ENCODE peak calls at places on chromosomes 6 and 20, in five cellular contexts. One of them, this sample, is unnamed.

GRCh38 chr20:13325033-13325432 is 104.0 kb downstream of the ISM1 start:
- DNase-seq in activated T-cell treated with anti-CD3 and anti-CD28 coated beads, Interleukin-2, amount 50 U/mL, for 72 hours: no peak
- DNase-seq in HFFc6: peak
- DNase-seq in NCI-H2107: no peak
- DNase-seq in mesendoderm: peak
- DNase-seq in this sample: peak

GRCh38 chr6:4780360-4780812 is 4.2 kb downstream of the CDYL start:
- DNase-seq in NCI-H2107: no peak
- DNase-seq in HFFc6: peak
- DNase-seq in mesendoderm: peak
- DNase-seq in activated T-cell treated with anti-CD3 and anti-CD28 coated beads, Interleukin-2, amount 50 U/mL, for 72 hours: no peak
- DNase-seq in this sample: peak

GRCh38 chr20:13995086-13995665 is at the start of gene MACROD2:
- DNase-seq in HFFc6: peak
- DNase-seq in NCI-H2107: peak
- DNase-seq in mesendoderm: peak
- DNase-seq in activated T-cell treated with anti-CD3 and anti-CD28 coated beads, Interleukin-2, amount 50 U/mL, for 72 hours: peak
- DNase-seq in this sample: peak

GRCh38 chr6:148328876-148329567 is 13.6 kb upstream of the SASH1 start:
- DNase-seq in HFFc6: no peak
- DNase-seq in NCI-H2107: no peak
- DNase-seq in mesendoderm: no peak
- DNase-seq in activated T-cell treated with anti-CD3 and anti-CD28 coated beads, Interleukin-2, amount 50 U/mL, for 72 hours: no peak
- DNase-seq in this sample: no peak

GRCh38 chr6:45163952-45164766 is 164.0 kb upstream of the RUNX2 start:
- DNase-seq in mesendoderm: peak
- DNase-seq in activated T-cell treated with anti-CD3 and anti-CD28 coated beads, Interleukin-2, amount 50 U/mL, for 72 hours: peak
- DNase-seq in NCI-H2107: no peak
- DNase-seq in HFFc6: no peak
- DNase-seq in this sample: no peak

GRCh38 chr20:32013326-32013725 is 3.1 kb downstream of the CCM2L start:
- DNase-seq in HFFc6: no peak
- DNase-seq in NCI-H2107: no peak
- DNase-seq in mesendoderm: no peak
- DNase-seq in activated T-cell treated with anti-CD3 and anti-CD28 coated beads, Interleukin-2, amount 50 U/mL, for 72 hours: no peak
- DNase-seq in this sample: no peak

GRCh38 chr6:138546733-138547185 is 47.5 kb upstream of the NHSL1 start:
- DNase-seq in activated T-cell treated with anti-CD3 and anti-CD28 coated beads, Interleukin-2, amount 50 U/mL, for 72 hours: peak
- DNase-seq in HFFc6: no peak
- DNase-seq in NCI-H2107: no peak
- DNase-seq in mesendoderm: peak
- DNase-seq in this sample: no peak

GRCh38 chr20:53679597-53680309 is 86.1 kb upstream of the ZNF217 start:
- DNase-seq in NCI-H2107: no peak
- DNase-seq in HFFc6: no peak
- DNase-seq in activated T-cell treated with anti-CD3 and anti-CD28 coated beads, Interleukin-2, amount 50 U/mL, for 72 hours: no peak
- DNase-seq in mesendoderm: peak
- DNase-seq in this sample: no peak

GRCh38 chr20:39105551-39105950 is 143.4 kb downstream of the DHX35 start:
- DNase-seq in HFFc6: no peak
- DNase-seq in NCI-H2107: no peak
- DNase-seq in activated T-cell treated with anti-CD3 and anti-CD28 coated beads, Interleukin-2, amount 50 U/mL, for 72 hours: no peak
- DNase-seq in mesendoderm: no peak
- DNase-seq in this sample: no peak

GRCh38 chr6:31718294-31718693 is 3.1 kb downstream of the LY6G6D start:
- DNase-seq in mesendoderm: peak
- DNase-seq in HFFc6: no peak
- DNase-seq in NCI-H2107: no peak
- DNase-seq in activated T-cell treated with anti-CD3 and anti-CD28 coated beads, Interleukin-2, amount 50 U/mL, for 72 hours: no peak
- DNase-seq in this sample: no peak

GRCh38 chr6:135686784-135687301 is 164.7 kb upstream of the PDE7B start:
- DNase-seq in mesendoderm: no peak
- DNase-seq in HFFc6: no peak
- DNase-seq in NCI-H2107: no peak
- DNase-seq in activated T-cell treated with anti-CD3 and anti-CD28 coated beads, Interleukin-2, amount 50 U/mL, for 72 hours: no peak
- DNase-seq in this sample: peak

GRCh38 chr20:61569836-61570235 is 317.8 kb downstream of the CDH4 start:
- DNase-seq in HFFc6: no peak
- DNase-seq in activated T-cell treated with anti-CD3 and anti-CD28 coated beads, Interleukin-2, amount 50 U/mL, for 72 hours: no peak
- DNase-seq in mesendoderm: no peak
- DNase-seq in NCI-H2107: no peak
- DNase-seq in this sample: no peak

GRCh38 chr6:7697820-7698623 is 27.9 kb upstream of the BMP6 start:
- DNase-seq in mesendoderm: peak
- DNase-seq in HFFc6: peak
- DNase-seq in activated T-cell treated with anti-CD3 and anti-CD28 coated beads, Interleukin-2, amount 50 U/mL, for 72 hours: peak
- DNase-seq in NCI-H2107: no peak
- DNase-seq in this sample: peak

GRCh38 chr6:138403324-138403800 is 661 bp upstream of the HEBP2 start:
- DNase-seq in HFFc6: no peak
- DNase-seq in activated T-cell treated with anti-CD3 and anti-CD28 coated beads, Interleukin-2, amount 50 U/mL, for 72 hours: peak
- DNase-seq in mesendoderm: peak
- DNase-seq in NCI-H2107: peak
- DNase-seq in this sample: no peak

GRCh38 chr6:28269492-28269891 is 2.5 kb downstream of the ZSCAN26 start:
- DNase-seq in mesendoderm: peak
- DNase-seq in HFFc6: peak
- DNase-seq in NCI-H2107: no peak
- DNase-seq in activated T-cell treated with anti-CD3 and anti-CD28 coated beads, Interleukin-2, amount 50 U/mL, for 72 hours: no peak
- DNase-seq in this sample: peak

GRCh38 chr6:55397986-55398385 is 70.7 kb downstream of the GFRAL start:
- DNase-seq in HFFc6: no peak
- DNase-seq in mesendoderm: no peak
- DNase-seq in activated T-cell treated with anti-CD3 and anti-CD28 coated beads, Interleukin-2, amount 50 U/mL, for 72 hours: no peak
- DNase-seq in NCI-H2107: no peak
- DNase-seq in this sample: no peak

GRCh38 chr6:13794184-13794583 is 20.2 kb downstream of the MCUR1 start:
- DNase-seq in mesendoderm: peak
- DNase-seq in HFFc6: peak
- DNase-seq in NCI-H2107: no peak
- DNase-seq in activated T-cell treated with anti-CD3 and anti-CD28 coated beads, Interleukin-2, amount 50 U/mL, for 72 hours: peak
- DNase-seq in this sample: peak

GRCh38 chr6:167093922-167094432 is 28.9 kb upstream of the CCR6 start:
- DNase-seq in NCI-H2107: no peak
- DNase-seq in HFFc6: no peak
- DNase-seq in activated T-cell treated with anti-CD3 and anti-CD28 coated beads, Interleukin-2, amount 50 U/mL, for 72 hours: peak
- DNase-seq in mesendoderm: no peak
- DNase-seq in this sample: no peak

GRCh38 chr20:35125753-35126152 is 21.4 kb downstream of the EDEM2 start:
- DNase-seq in mesendoderm: no peak
- DNase-seq in NCI-H2107: no peak
- DNase-seq in activated T-cell treated with anti-CD3 and anti-CD28 coated beads, Interleukin-2, amount 50 U/mL, for 72 hours: no peak
- DNase-seq in HFFc6: no peak
- DNase-seq in this sample: no peak

GRCh38 chr6:26125015-26125690 is 37.9 kb downstream of the HFE start:
- DNase-seq in NCI-H2107: no peak
- DNase-seq in HFFc6: no peak
- DNase-seq in activated T-cell treated with anti-CD3 and anti-CD28 coated beads, Interleukin-2, amount 50 U/mL, for 72 hours: peak
- DNase-seq in mesendoderm: no peak
- DNase-seq in this sample: no peak

GRCh38 chr6:74510878-74511277 is 695.0 kb downstream of the COL12A1 start:
- DNase-seq in mesendoderm: no peak
- DNase-seq in NCI-H2107: no peak
- DNase-seq in HFFc6: peak
- DNase-seq in activated T-cell treated with anti-CD3 and anti-CD28 coated beads, Interleukin-2, amount 50 U/mL, for 72 hours: no peak
- DNase-seq in this sample: no peak

GRCh38 chr6:28239636-28240035 is 12.4 kb downstream of the ZKSCAN4 start:
- DNase-seq in NCI-H2107: no peak
- DNase-seq in activated T-cell treated with anti-CD3 and anti-CD28 coated beads, Interleukin-2, amount 50 U/mL, for 72 hours: no peak
- DNase-seq in mesendoderm: no peak
- DNase-seq in HFFc6: no peak
- DNase-seq in this sample: no peak

GRCh38 chr20:59217794-59218193 is 54.2 kb downstream of the ZNF831 start:
- DNase-seq in mesendoderm: no peak
- DNase-seq in NCI-H2107: no peak
- DNase-seq in activated T-cell treated with anti-CD3 and anti-CD28 coated beads, Interleukin-2, amount 50 U/mL, for 72 hours: no peak
- DNase-seq in HFFc6: no peak
- DNase-seq in this sample: no peak

GRCh38 chr6:137416376-137417109 is 77.7 kb downstream of the OLIG3 start:
- DNase-seq in NCI-H2107: no peak
- DNase-seq in mesendoderm: peak
- DNase-seq in activated T-cell treated with anti-CD3 and anti-CD28 coated beads, Interleukin-2, amount 50 U/mL, for 72 hours: no peak
- DNase-seq in HFFc6: no peak
- DNase-seq in this sample: peak

GRCh38 chr6:13404115-13404891 is 76.0 kb upstream of the TBC1D7 start:
- DNase-seq in mesendoderm: no peak
- DNase-seq in HFFc6: peak
- DNase-seq in NCI-H2107: no peak
- DNase-seq in activated T-cell treated with anti-CD3 and anti-CD28 coated beads, Interleukin-2, amount 50 U/mL, for 72 hours: no peak
- DNase-seq in this sample: peak